ENCODE peak calls at places on chromosomes 16 and 17, in four cellular contexts. Q, Z, Y and M are unnamed samples.

GRCh38 chr17:6589266-6589946 is 33.1 kb upstream of the PITPNM3 start:
- DNase-seq in Q (no peak), Z (no peak), Y (no peak), M (no peak)

GRCh38 chr17:44308320-44308818 is at the start of gene RUNDC3A:
- DNase-seq in Q (peak; percentile 97), Z (peak; percentile 77), Y (peak; percentile 80), M (no peak)

GRCh38 chr17:72922223-72922622 is 170.3 kb downstream of the SLC39A11 start:
- DNase-seq in Q (no peak), Z (no peak), Y (no peak), M (no peak)

GRCh38 chr17:47694818-47695663 is 1.1 kb downstream of the TBKBP1 start:
- DNase-seq in Q (peak; percentile 79), Z (peak; percentile 61), Y (no peak), M (no peak)

GRCh38 chr16:23081675-23082119 is 67.6 kb downstream of the USP31 start:
- DNase-seq in Q (no peak), Z (no peak), Y (peak; percentile 83), M (no peak)

GRCh38 chr16:31225193-31225592 is 8.3 kb upstream of the PYDC1 start:
- DNase-seq in Q (no peak), Z (no peak), Y (no peak), M (no peak)

GRCh38 chr17:7042507-7043194 is 1.2 kb downstream of the SLC16A11 start:
- DNase-seq in Q (no peak), Z (no peak), Y (no peak), M (peak; percentile 80)

GRCh38 chr16:27324851-27325301 is 11.1 kb downstream of the IL4R start:
- DNase-seq in Q (no peak), Z (no peak), Y (no peak), M (no peak)

GRCh38 chr17:29069526-29070041 is 26.6 kb downstream of the PIPOX start:
- DNase-seq in Q (no peak), Z (no peak), Y (no peak), M (no peak)

GRCh38 chr16:53958481-53958880 is 254.5 kb downstream of the FTO start:
- DNase-seq in Q (no peak), Z (no peak), Y (no peak), M (no peak)

GRCh38 chr16:78994135-78994534 is 606.4 kb downstream of the MAF start:
- DNase-seq in Q (no peak), Z (no peak), Y (no peak), M (no peak)

GRCh38 chr16:85998178-85998867 is 99.4 kb downstream of the IRF8 start:
- DNase-seq in Q (no peak), Z (no peak), Y (no peak), M (peak; percentile 8)

GRCh38 chr17:57557363-57557762 is 187.7 kb downstream of the CCDC182 start:
- DNase-seq in Q (no peak), Z (no peak), Y (no peak), M (no peak)

GRCh38 chr16:81081007-81081406 is 4.0 kb upstream of the C16orf46 start:
- DNase-seq in Q (no peak), Z (no peak), Y (no peak), M (no peak)

GRCh38 chr17:47633996-47634395 is 15.7 kb upstream of the KPNB1 start:
- DNase-seq in Q (no peak), Z (no peak), Y (no peak), M (no peak)

GRCh38 chr17:47200325-47200663 is 8.9 kb upstream of the MYL4 start:
- DNase-seq in Q (no peak), Z (no peak), Y (no peak), M (no peak)

GRCh38 chr16:59369523-59369922 is 635.4 kb upstream of the GOT2 start:
- DNase-seq in Q (no peak), Z (no peak), Y (no peak), M (no peak)

GRCh38 chr16:56667581-56668571 is at the start of gene MT1G:
- DNase-seq in Q (no peak), Z (peak; percentile 87), Y (no peak), M (no peak)

GRCh38 chr17:15981646-15982580 is 17.6 kb downstream of the ZSWIM7 start:
- DNase-seq in Q (no peak), Z (no peak), Y (peak; percentile 36), M (no peak)

GRCh38 chr17:14325618-14326167 is 24.8 kb downstream of the HS3ST3B1 start:
- DNase-seq in Q (no peak), Z (no peak), Y (no peak), M (no peak)

GRCh38 chr16:89198417-89199240 is 1.7 kb downstream of the SLC22A31 start:
- DNase-seq in Q (peak; percentile 28), Z (no peak), Y (no peak), M (peak; percentile 62)

GRCh38 chr17:260031-260791 is 78.8 kb upstream of the DOC2B start:
- DNase-seq in Q (no peak), Z (peak; percentile 19), Y (no peak), M (peak; percentile 54)

GRCh38 chr16:69386596-69386995 is 789 bp upstream of the TERF2 start:
- DNase-seq in Q (no peak), Z (no peak), Y (no peak), M (no peak)

DNA sequence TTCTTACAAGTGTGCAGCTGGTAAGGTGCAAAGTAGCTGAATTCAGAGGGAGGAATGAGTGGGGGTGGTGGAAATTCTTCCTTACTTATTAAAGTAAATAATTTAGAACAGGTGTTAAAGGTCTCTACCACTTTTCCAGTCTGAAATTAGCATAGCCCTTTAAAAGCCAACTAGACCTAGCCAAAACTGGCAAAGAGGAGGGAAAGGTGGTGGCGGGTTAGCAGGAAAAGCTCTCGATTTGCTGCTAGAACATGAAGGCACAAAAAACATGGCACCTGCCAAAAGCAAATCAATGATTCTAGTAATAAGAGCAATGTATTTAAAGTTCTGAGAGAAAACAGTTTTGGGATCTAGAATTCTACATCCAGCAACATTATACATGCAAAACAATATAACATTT is 157.7 kb downstream of the PARN start:
- DNase-seq in Q (no peak), Z (no peak), Y (no peak), M (no peak)
- H3K27ac ChIP-seq in Q (no peak overlapping the region), Z (no peak overlapping the region), Y (no peak overlapping the region), M (no peak overlapping the region)

GRCh38 chr17:63519972-63520882 is 2.9 kb upstream of the KCNH6 start:
- DNase-seq in Q (no peak), Z (no peak), Y (peak; percentile 54), M (no peak)
- TF ChIP-seq EP300 in Q (no peak), Z (no peak), Y (no peak), M (no peak)

DNA sequence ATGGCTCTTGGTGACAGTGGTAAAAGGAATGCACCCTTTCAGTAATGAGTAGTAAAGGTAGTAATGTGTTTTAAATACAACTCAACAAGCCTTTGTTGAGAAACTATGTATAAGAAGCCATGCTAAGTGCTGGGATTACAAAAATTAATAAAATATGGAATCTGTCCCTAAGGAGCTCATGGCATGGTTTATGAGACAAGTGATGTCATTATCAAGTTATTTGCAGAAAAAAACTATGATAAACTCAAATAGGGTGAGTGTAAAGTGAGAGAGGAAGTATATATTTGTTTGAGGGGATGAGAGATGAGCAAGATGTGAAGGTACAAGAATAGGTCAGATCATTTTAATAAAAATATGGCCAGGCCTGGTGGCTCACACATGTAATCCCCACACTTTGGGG is 76.9 kb downstream of the NF1 start:
- DNase-seq in Q (no peak), Z (no peak), Y (no peak), M (no peak)
- H3K27ac ChIP-seq in Q (no peak overlapping the region), Z (no peak overlapping the region), Y (no peak overlapping the region), M (no peak overlapping the region)

GRCh38 chr17:63382826-63383225 is 63.3 kb downstream of the CYB561 start:
- DNase-seq in Q (no peak), Z (no peak), Y (no peak), M (no peak)

GRCh38 chr17:63376949-63377348 is 69.2 kb downstream of the CYB561 start:
- DNase-seq in Q (no peak), Z (no peak), Y (no peak), M (no peak)

GRCh38 chr17:63382136-63382535 is 64.0 kb downstream of the CYB561 start:
- DNase-seq in Q (no peak), Z (no peak), Y (no peak), M (no peak)

GRCh38 chr17:63381101-63381729 is 64.9 kb downstream of the CYB561 start:
- DNase-seq in Q (no peak), Z (no peak), Y (no peak), M (no peak)

GRCh38 chr17:63378411-63379076 is 67.6 kb downstream of the CYB561 start:
- DNase-seq in Q (no peak), Z (no peak), Y (no peak), M (no peak)
- TF ChIP-seq EP300 in Q (no peak), Z (no peak), Y (no peak), M (no peak)

GRCh38 chr17:45577571-45578279 is 87.2 kb upstream of the PLEKHM1 start:
- DNase-seq in Q (no peak), Z (no peak), Y (no peak), M (no peak)
- H3K27ac ChIP-seq in Q (no peak overlapping the region), Z (peak overlapping the region; percentile 67), Y (no peak overlapping the region), M (no peak overlapping the region)

DNA sequence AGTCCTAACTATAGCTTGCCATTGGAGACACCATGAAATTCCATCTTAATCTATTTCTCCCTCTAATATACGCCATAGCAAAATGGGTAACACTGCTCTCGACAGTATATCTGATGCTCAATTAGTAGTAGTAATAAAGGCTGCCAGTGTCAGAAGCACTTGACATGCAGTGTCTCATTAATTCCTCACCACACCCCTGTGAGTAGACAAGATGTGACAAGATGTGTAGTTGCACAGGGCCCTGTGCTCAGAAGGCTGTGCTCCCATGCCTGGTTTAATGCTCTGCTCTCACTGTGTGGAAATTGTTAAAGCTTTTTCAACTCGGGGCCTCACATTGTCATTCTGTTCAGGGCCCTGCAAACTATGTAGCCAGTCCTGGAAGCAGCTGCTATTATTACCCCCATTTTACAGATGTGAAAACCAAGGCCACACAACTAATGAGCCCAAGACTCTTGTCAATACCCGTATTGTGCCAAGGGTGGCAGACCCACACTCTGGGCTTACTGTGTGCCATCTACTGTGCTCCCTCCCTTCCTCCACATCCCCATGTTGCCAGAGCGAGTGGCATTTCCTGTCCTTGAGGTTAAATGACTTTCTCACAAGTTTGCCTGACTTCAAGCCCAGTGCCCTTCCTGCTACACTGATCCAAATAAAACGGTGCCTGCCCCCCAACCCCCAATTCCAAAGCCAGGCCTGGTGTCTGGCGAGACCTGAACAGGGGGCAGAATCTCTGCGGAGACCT is 287.3 kb upstream of the CCL2 start:
- DNase-seq in Q (no peak), Z (no peak), Y (no peak), M (no peak)
- TF ChIP-seq EP300 in Q (no peak), Z (no peak), Y (no peak), M (no peak)